ENCODE peak calls at places on chromosome 13, in eight cellular contexts. One of them, this sample, is unnamed. For H3K27me3, the result is how much of the 10 kb centered on the place peaks cover.

GRCh38 chr13:33927315-33927714 is 109.4 kb downstream of the RFC3 start:
- DNase-seq in CD4-positive, alpha-beta T cell: no peak
- DNase-seq in heart right ventricle: no peak
- DNase-seq in lower lobe of right lung: no peak
- DNase-seq in breast epithelium: no peak
- DNase-seq in heart left ventricle: no peak
- DNase-seq in PC-9: no peak
- DNase-seq in Peyer's patch: no peak
- DNase-seq in this sample: no peak

GRCh38 chr13:105196052-105196451 is 1339.4 kb downstream of the EFNB2 start:
- DNase-seq in heart left ventricle: no peak
- DNase-seq in breast epithelium: no peak
- DNase-seq in Peyer's patch: no peak
- DNase-seq in heart right ventricle: no peak
- DNase-seq in lower lobe of right lung: no peak
- DNase-seq in CD4-positive, alpha-beta T cell: no peak
- DNase-seq in PC-9: peak
- DNase-seq in this sample: no peak

GRCh38 chr13:48320396-48320790 is 16.8 kb downstream of the RB1 start:
- DNase-seq in lower lobe of right lung: no peak
- DNase-seq in PC-9: no peak
- DNase-seq in Peyer's patch: no peak
- DNase-seq in breast epithelium: no peak
- DNase-seq in heart right ventricle: no peak
- DNase-seq in heart left ventricle: no peak
- DNase-seq in CD4-positive, alpha-beta T cell: no peak
- DNase-seq in this sample: no peak

GRCh38 chr13:100291626-100292025 is 202.7 kb downstream of the PCCA start:
- DNase-seq in heart left ventricle: no peak
- DNase-seq in CD4-positive, alpha-beta T cell: no peak
- DNase-seq in heart right ventricle: no peak
- DNase-seq in Peyer's patch: no peak
- DNase-seq in breast epithelium: no peak
- DNase-seq in lower lobe of right lung: no peak
- DNase-seq in PC-9: no peak
- DNase-seq in this sample: no peak

GRCh38 chr13:33931397-33931987 is 113.5 kb downstream of the RFC3 start:
- DNase-seq in breast epithelium: no peak
- DNase-seq in heart right ventricle: peak
- DNase-seq in lower lobe of right lung: no peak
- DNase-seq in Peyer's patch: no peak
- DNase-seq in PC-9: no peak
- DNase-seq in heart left ventricle: no peak
- DNase-seq in CD4-positive, alpha-beta T cell: no peak
- DNase-seq in this sample: no peak

GRCh38 chr13:32262165-32262564 is 53.0 kb downstream of the ZAR1L start:
- DNase-seq in PC-9: no peak
- DNase-seq in lower lobe of right lung: no peak
- DNase-seq in heart right ventricle: no peak
- DNase-seq in breast epithelium: no peak
- DNase-seq in heart left ventricle: no peak
- DNase-seq in Peyer's patch: no peak
- DNase-seq in CD4-positive, alpha-beta T cell: no peak
- DNase-seq in this sample: no peak

GRCh38 chr13:21336609-21337008 is 122.5 kb downstream of the ZDHHC20 start:
- DNase-seq in heart left ventricle: no peak
- DNase-seq in Peyer's patch: no peak
- DNase-seq in lower lobe of right lung: no peak
- DNase-seq in CD4-positive, alpha-beta T cell: no peak
- DNase-seq in PC-9: no peak
- DNase-seq in breast epithelium: no peak
- DNase-seq in heart right ventricle: no peak
- DNase-seq in this sample: no peak

GRCh38 chr13:67518785-67519184 is 288.6 kb upstream of the PCDH9 start:
- DNase-seq in breast epithelium: no peak
- DNase-seq in heart left ventricle: no peak
- DNase-seq in PC-9: no peak
- DNase-seq in lower lobe of right lung: no peak
- DNase-seq in Peyer's patch: no peak
- DNase-seq in heart right ventricle: no peak
- DNase-seq in CD4-positive, alpha-beta T cell: no peak
- DNase-seq in this sample: no peak

GRCh38 chr13:74133657-74134201 is 475 bp downstream of the KLF12 start:
- DNase-seq in PC-9: no peak
- DNase-seq in CD4-positive, alpha-beta T cell: peak
- DNase-seq in Peyer's patch: peak
- DNase-seq in lower lobe of right lung: peak
- DNase-seq in heart left ventricle: peak
- DNase-seq in heart right ventricle: peak
- DNase-seq in breast epithelium: peak
- DNase-seq in this sample: peak

GRCh38 chr13:39038569-39038898 is 278 bp downstream of the NHLRC3 start:
- DNase-seq in heart right ventricle: no peak
- DNase-seq in Peyer's patch: no peak
- DNase-seq in CD4-positive, alpha-beta T cell: peak
- DNase-seq in heart left ventricle: no peak
- DNase-seq in lower lobe of right lung: no peak
- DNase-seq in PC-9: no peak
- DNase-seq in breast epithelium: no peak
- DNase-seq in this sample: no peak

GRCh38 chr13:114319441-114319871 is 5.2 kb downstream of the CHAMP1 start:
- DNase-seq in CD4-positive, alpha-beta T cell: no peak
- DNase-seq in heart right ventricle: no peak
- DNase-seq in PC-9: no peak
- DNase-seq in heart left ventricle: no peak
- DNase-seq in lower lobe of right lung: no peak
- DNase-seq in breast epithelium: no peak
- DNase-seq in Peyer's patch: no peak
- DNase-seq in this sample: no peak

GRCh38 chr13:101452519-101453485 is at the start of gene ITGBL1:
- DNase-seq in heart left ventricle: no peak
- DNase-seq in CD4-positive, alpha-beta T cell: no peak
- DNase-seq in PC-9: peak
- DNase-seq in breast epithelium: no peak
- DNase-seq in heart right ventricle: no peak
- DNase-seq in lower lobe of right lung: no peak
- DNase-seq in Peyer's patch: no peak
- DNase-seq in this sample: no peak

GRCh38 chr13:110340812-110341444 is 33.8 kb downstream of the COL4A2 start:
- DNase-seq in heart left ventricle: peak
- DNase-seq in breast epithelium: peak
- DNase-seq in PC-9: no peak
- DNase-seq in heart right ventricle: peak
- DNase-seq in lower lobe of right lung: peak
- DNase-seq in Peyer's patch: no peak
- DNase-seq in CD4-positive, alpha-beta T cell: peak
- DNase-seq in this sample: peak

GRCh38 chr13:35549481-35549880 is 73.0 kb upstream of the MAB21L1 start:
- DNase-seq in PC-9: peak
- DNase-seq in heart left ventricle: no peak
- DNase-seq in CD4-positive, alpha-beta T cell: no peak
- DNase-seq in breast epithelium: no peak
- DNase-seq in lower lobe of right lung: no peak
- DNase-seq in Peyer's patch: no peak
- DNase-seq in heart right ventricle: no peak
- DNase-seq in this sample: no peak

GRCh38 chr13:82800391-82800790 is 1081.9 kb downstream of the SLITRK1 start:
- DNase-seq in Peyer's patch: no peak
- DNase-seq in CD4-positive, alpha-beta T cell: no peak
- DNase-seq in breast epithelium: no peak
- DNase-seq in lower lobe of right lung: no peak
- DNase-seq in heart left ventricle: no peak
- DNase-seq in PC-9: no peak
- DNase-seq in heart right ventricle: no peak
- DNase-seq in this sample: no peak

GRCh38 chr13:37960427-37960826 is 90.9 kb upstream of the TRPC4 start:
- DNase-seq in CD4-positive, alpha-beta T cell: no peak
- DNase-seq in lower lobe of right lung: no peak
- DNase-seq in PC-9: no peak
- DNase-seq in breast epithelium: no peak
- DNase-seq in heart left ventricle: no peak
- DNase-seq in heart right ventricle: no peak
- DNase-seq in Peyer's patch: no peak
- DNase-seq in this sample: no peak

GRCh38 chr13:99269627-99270252 is 11.6 kb upstream of the GPR18 start:
- DNase-seq in PC-9: no peak
- DNase-seq in heart right ventricle: no peak
- DNase-seq in lower lobe of right lung: no peak
- DNase-seq in CD4-positive, alpha-beta T cell: no peak
- DNase-seq in Peyer's patch: no peak
- DNase-seq in heart left ventricle: no peak
- DNase-seq in breast epithelium: no peak
- DNase-seq in this sample: no peak

GRCh38 chr13:103895835-103896520 is 829.8 kb upstream of the SLC10A2 start:
- DNase-seq in breast epithelium: no peak
- DNase-seq in heart right ventricle: no peak
- DNase-seq in heart left ventricle: no peak
- DNase-seq in PC-9: no peak
- DNase-seq in lower lobe of right lung: no peak
- DNase-seq in Peyer's patch: no peak
- DNase-seq in CD4-positive, alpha-beta T cell: no peak
- DNase-seq in this sample: no peak

GRCh38 chr13:103903790-103904189 is 837.6 kb upstream of the SLC10A2 start:
- DNase-seq in CD4-positive, alpha-beta T cell: no peak
- DNase-seq in Peyer's patch: no peak
- DNase-seq in PC-9: no peak
- DNase-seq in heart right ventricle: no peak
- DNase-seq in heart left ventricle: no peak
- DNase-seq in breast epithelium: no peak
- DNase-seq in lower lobe of right lung: no peak
- DNase-seq in this sample: no peak

GRCh38 chr13:103898481-103898880 is 832.3 kb upstream of the SLC10A2 start:
- DNase-seq in CD4-positive, alpha-beta T cell: no peak
- DNase-seq in PC-9: no peak
- DNase-seq in breast epithelium: no peak
- DNase-seq in Peyer's patch: no peak
- DNase-seq in heart left ventricle: no peak
- DNase-seq in lower lobe of right lung: no peak
- DNase-seq in heart right ventricle: no peak
- DNase-seq in this sample: no peak
- TF ChIP-seq CTCF in CD4-positive, alpha-beta T cell: no peak
- TF ChIP-seq CTCF in PC-9: no peak
- TF ChIP-seq CTCF in breast epithelium: no peak
- TF ChIP-seq CTCF in Peyer's patch: no peak
- TF ChIP-seq CTCF in heart left ventricle: no peak
- TF ChIP-seq CTCF in lower lobe of right lung: no peak
- TF ChIP-seq CTCF in heart right ventricle: no peak
- TF ChIP-seq CTCF in this sample: no peak

GRCh38 chr13:94711561-94712286 is 621 bp downstream of the SOX21 start:
- DNase-seq in PC-9: no peak
- DNase-seq in lower lobe of right lung: no peak
- DNase-seq in heart right ventricle: no peak
- DNase-seq in breast epithelium: no peak
- DNase-seq in heart left ventricle: no peak
- DNase-seq in Peyer's patch: no peak
- DNase-seq in CD4-positive, alpha-beta T cell: no peak
- DNase-seq in this sample: no peak
- H3K27me3 ChIP-seq in PC-9: half or more
- H3K27me3 ChIP-seq in lower lobe of right lung: half or more
- H3K27me3 ChIP-seq in heart right ventricle: under half
- H3K27me3 ChIP-seq in breast epithelium: half or more
- H3K27me3 ChIP-seq in heart left ventricle: half or more
- H3K27me3 ChIP-seq in Peyer's patch: under half
- H3K27me3 ChIP-seq in CD4-positive, alpha-beta T cell: half or more
- H3K27me3 ChIP-seq in this sample: under half

GRCh38 chr13:93881418-93881817 is 598.1 kb downstream of the DCT start:
- DNase-seq in lower lobe of right lung: no peak
- DNase-seq in CD4-positive, alpha-beta T cell: no peak
- DNase-seq in heart left ventricle: no peak
- DNase-seq in Peyer's patch: no peak
- DNase-seq in heart right ventricle: no peak
- DNase-seq in breast epithelium: no peak
- DNase-seq in PC-9: no peak
- DNase-seq in this sample: no peak
- H3K27ac ChIP-seq in lower lobe of right lung: no peak
- H3K27ac ChIP-seq in CD4-positive, alpha-beta T cell: no peak
- H3K27ac ChIP-seq in heart left ventricle: no peak
- H3K27ac ChIP-seq in Peyer's patch: no peak
- H3K27ac ChIP-seq in heart right ventricle: no peak
- H3K27ac ChIP-seq in breast epithelium: no peak
- H3K27ac ChIP-seq in PC-9: no peak
- H3K27ac ChIP-seq in this sample: no peak

GRCh38 chr13:51435002-51435578 is 17.7 kb downstream of the INTS6 start:
- DNase-seq in Peyer's patch: no peak
- DNase-seq in lower lobe of right lung: no peak
- DNase-seq in PC-9: no peak
- DNase-seq in heart left ventricle: no peak
- DNase-seq in heart right ventricle: no peak
- DNase-seq in CD4-positive, alpha-beta T cell: no peak
- DNase-seq in breast epithelium: no peak
- DNase-seq in this sample: no peak
- TF ChIP-seq CTCF in Peyer's patch: peak
- TF ChIP-seq CTCF in lower lobe of right lung: peak
- TF ChIP-seq CTCF in PC-9: peak
- TF ChIP-seq CTCF in heart left ventricle: peak
- TF ChIP-seq CTCF in heart right ventricle: no peak
- TF ChIP-seq CTCF in CD4-positive, alpha-beta T cell: peak
- TF ChIP-seq CTCF in breast epithelium: peak
- TF ChIP-seq CTCF in this sample: peak

DNA sequence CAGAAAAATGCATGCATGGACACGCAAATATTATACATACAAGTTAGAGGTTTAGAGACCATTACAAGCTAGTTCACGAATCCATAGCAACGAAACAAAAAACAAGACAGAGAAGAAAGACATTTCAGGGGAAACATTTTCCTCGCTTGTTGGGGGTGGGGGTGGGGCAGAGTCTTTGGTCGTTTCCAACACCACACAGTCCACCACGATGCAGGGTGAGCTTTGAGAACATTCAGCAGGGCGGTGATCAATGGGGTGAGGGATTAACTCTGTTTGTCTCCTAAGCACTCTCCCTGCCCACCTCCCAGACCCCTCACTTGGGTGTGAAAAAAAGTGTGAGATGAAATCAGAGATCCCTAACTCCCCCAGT is 631 bp downstream of the OXGR1 start:
- DNase-seq in PC-9: no peak
- DNase-seq in Peyer's patch: no peak
- DNase-seq in heart right ventricle: no peak
- DNase-seq in CD4-positive, alpha-beta T cell: no peak
- DNase-seq in breast epithelium: no peak
- DNase-seq in lower lobe of right lung: no peak
- DNase-seq in heart left ventricle: no peak
- DNase-seq in this sample: no peak
- H3K27me3 ChIP-seq in PC-9: under half
- H3K27me3 ChIP-seq in Peyer's patch: under half
- H3K27me3 ChIP-seq in heart right ventricle: under half
- H3K27me3 ChIP-seq in CD4-positive, alpha-beta T cell: half or more
- H3K27me3 ChIP-seq in breast epithelium: under half
- H3K27me3 ChIP-seq in lower lobe of right lung: under half
- H3K27me3 ChIP-seq in heart left ventricle: under half
- H3K27me3 ChIP-seq in this sample: under half

This sample was measured in CD8-positive, alpha-beta T cell.